ENCODE peak calls at places on chromosomes 7 and 10, in four cellular contexts. One of them, this sample, is unnamed.

GRCh38 chr10:95260397-95260881 is 30.4 kb downstream of the PDLIM1 start:
- DNase-seq in WTC11: no peak
- DNase-seq in K562: peak
- DNase-seq in HepG2: peak
- DNase-seq in this sample: no peak

GRCh38 chr7:7104971-7105370 is 77.4 kb upstream of the C1GALT1 start:
- DNase-seq in WTC11: no peak
- DNase-seq in HepG2: no peak
- DNase-seq in K562: no peak
- DNase-seq in this sample: no peak

GRCh38 chr10:80541144-80541750 is 3.5 kb downstream of the SH2D4B start:
- DNase-seq in K562: no peak
- DNase-seq in WTC11: no peak
- DNase-seq in HepG2: no peak
- DNase-seq in this sample: no peak

GRCh38 chr7:92790987-92791386 is 45.4 kb downstream of the CDK6 start:
- DNase-seq in WTC11: no peak
- DNase-seq in HepG2: no peak
- DNase-seq in K562: no peak
- DNase-seq in this sample: no peak

GRCh38 chr10:9302142-9302746 is 1247.8 kb downstream of the GATA3 start:
- DNase-seq in WTC11: no peak
- DNase-seq in K562: peak
- DNase-seq in HepG2: peak
- DNase-seq in this sample: peak

GRCh38 chr7:214410-215212 is 22.2 kb downstream of the FAM20C start:
- DNase-seq in K562: no peak
- DNase-seq in WTC11: no peak
- DNase-seq in HepG2: no peak
- DNase-seq in this sample: no peak

GRCh38 chr10:121813211-121813812 is 114.5 kb downstream of the ATE1 start:
- DNase-seq in HepG2: no peak
- DNase-seq in K562: no peak
- DNase-seq in WTC11: no peak
- DNase-seq in this sample: no peak

GRCh38 chr10:48219194-48219593 is 55.3 kb downstream of the FRMPD2 start:
- DNase-seq in WTC11: no peak
- DNase-seq in K562: no peak
- DNase-seq in HepG2: no peak
- DNase-seq in this sample: no peak

GRCh38 chr7:110841840-110842579 is 248.9 kb upstream of the LRRN3 start:
- DNase-seq in HepG2: no peak
- DNase-seq in K562: no peak
- DNase-seq in WTC11: no peak
- DNase-seq in this sample: no peak

GRCh38 chr7:157986051-157986450 is 601.6 kb downstream of the PTPRN2 start:
- DNase-seq in WTC11: no peak
- DNase-seq in K562: no peak
- DNase-seq in HepG2: no peak
- DNase-seq in this sample: no peak

GRCh38 chr10:101770331-101771215 is 5.3 kb downstream of the FGF8 start:
- DNase-seq in HepG2: no peak
- DNase-seq in K562: no peak
- DNase-seq in WTC11: no peak
- DNase-seq in this sample: no peak

GRCh38 chr7:16261100-16261499 is 160.2 kb downstream of the CRPPA start:
- DNase-seq in HepG2: no peak
- DNase-seq in K562: no peak
- DNase-seq in WTC11: no peak
- DNase-seq in this sample: no peak

GRCh38 chr7:75575488-75576112 is 83.5 kb downstream of the SPDYE5 start:
- DNase-seq in WTC11: no peak
- DNase-seq in HepG2: no peak
- DNase-seq in K562: no peak
- DNase-seq in this sample: no peak

GRCh38 chr7:130337410-130337971 is 7.1 kb upstream of the CPA5 start:
- DNase-seq in HepG2: no peak
- DNase-seq in WTC11: no peak
- DNase-seq in K562: no peak
- DNase-seq in this sample: no peak

GRCh38 chr7:1823376-1824150 is 153.5 kb downstream of the ELFN1 start:
- DNase-seq in K562: no peak
- DNase-seq in WTC11: no peak
- DNase-seq in HepG2: no peak
- DNase-seq in this sample: no peak

GRCh38 chr10:58477902-58478301 is 34.8 kb upstream of the BICC1 start:
- DNase-seq in K562: no peak
- DNase-seq in HepG2: no peak
- DNase-seq in WTC11: no peak
- DNase-seq in this sample: no peak

GRCh38 chr7:16430133-16430532 is 8.8 kb upstream of the CRPPA start:
- DNase-seq in WTC11: no peak
- DNase-seq in HepG2: no peak
- DNase-seq in K562: no peak
- DNase-seq in this sample: no peak

GRCh38 chr7:98878365-98879197 is at the start of gene TRRAP:
- DNase-seq in HepG2: peak
- DNase-seq in K562: peak
- DNase-seq in WTC11: peak
- DNase-seq in this sample: peak

GRCh38 chr7:135758531-135758932 is 9.9 kb upstream of the FAM180A start:
- DNase-seq in K562: no peak
- DNase-seq in WTC11: no peak
- DNase-seq in HepG2: no peak
- DNase-seq in this sample: no peak

GRCh38 chr7:146057958-146058357 is 58.6 kb upstream of the CNTNAP2 start:
- DNase-seq in HepG2: no peak
- DNase-seq in K562: peak
- DNase-seq in WTC11: no peak
- DNase-seq in this sample: no peak

GRCh38 chr10:59867590-59867989 is 38.8 kb downstream of the CCDC6 start:
- DNase-seq in K562: no peak
- DNase-seq in WTC11: no peak
- DNase-seq in HepG2: peak
- DNase-seq in this sample: no peak

GRCh38 chr10:125343118-125343752 is 182.9 kb upstream of the CTBP2 start:
- DNase-seq in WTC11: peak
- DNase-seq in HepG2: peak
- DNase-seq in K562: no peak
- DNase-seq in this sample: peak

DNA sequence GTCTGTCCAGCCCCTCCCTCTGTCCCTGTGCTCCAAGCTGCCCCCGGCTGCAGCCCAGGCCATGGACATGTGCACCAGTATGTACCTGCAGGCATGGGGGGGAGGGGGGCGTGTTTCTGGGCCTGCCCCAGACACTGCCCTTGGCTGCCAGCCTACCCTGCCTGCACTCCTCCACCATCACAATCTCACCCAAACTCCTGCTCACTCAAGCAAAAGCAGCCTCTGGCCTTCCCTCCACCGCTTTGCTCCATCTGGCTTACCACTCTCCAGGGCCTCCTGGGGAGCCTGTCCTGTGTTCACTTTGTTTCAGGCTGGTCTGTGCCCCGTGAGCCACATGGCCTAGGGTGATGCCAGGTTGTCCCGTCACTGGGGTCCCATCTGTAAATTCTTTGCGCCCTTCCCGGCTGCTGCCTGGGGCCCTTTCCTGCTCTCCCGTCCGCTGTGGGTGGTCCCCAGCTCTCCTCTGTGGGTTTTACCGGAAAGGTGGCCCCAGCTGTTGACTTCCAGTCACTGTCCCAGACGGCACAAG is 33.3 kb upstream of the PPIF start:
- DNase-seq in HepG2: no peak
- DNase-seq in WTC11: no peak
- DNase-seq in K562: no peak
- DNase-seq in this sample: no peak
- TF ChIP-seq ELF4 in HepG2: no peak
- TF ChIP-seq ELF4 in WTC11: no peak
- TF ChIP-seq ELF4 in K562: no peak
- TF ChIP-seq ELF4 in this sample: no peak

GRCh38 chr7:106464651-106465050 is 179.9 kb upstream of the NAMPT start:
- DNase-seq in HepG2: no peak
- DNase-seq in WTC11: no peak
- DNase-seq in K562: no peak
- DNase-seq in this sample: no peak

GRCh38 chr7:106464169-106464568 is 179.4 kb upstream of the NAMPT start:
- DNase-seq in HepG2: no peak
- DNase-seq in WTC11: no peak
- DNase-seq in K562: no peak
- DNase-seq in this sample: no peak

GRCh38 chr7:106462914-106463482 is 178.2 kb upstream of the NAMPT start:
- DNase-seq in K562: peak
- DNase-seq in WTC11: peak
- DNase-seq in HepG2: no peak
- DNase-seq in this sample: no peak

GRCh38 chr7:106466867-106467266 is 182.1 kb upstream of the NAMPT start:
- DNase-seq in K562: no peak
- DNase-seq in WTC11: no peak
- DNase-seq in HepG2: no peak
- DNase-seq in this sample: no peak

DNA sequence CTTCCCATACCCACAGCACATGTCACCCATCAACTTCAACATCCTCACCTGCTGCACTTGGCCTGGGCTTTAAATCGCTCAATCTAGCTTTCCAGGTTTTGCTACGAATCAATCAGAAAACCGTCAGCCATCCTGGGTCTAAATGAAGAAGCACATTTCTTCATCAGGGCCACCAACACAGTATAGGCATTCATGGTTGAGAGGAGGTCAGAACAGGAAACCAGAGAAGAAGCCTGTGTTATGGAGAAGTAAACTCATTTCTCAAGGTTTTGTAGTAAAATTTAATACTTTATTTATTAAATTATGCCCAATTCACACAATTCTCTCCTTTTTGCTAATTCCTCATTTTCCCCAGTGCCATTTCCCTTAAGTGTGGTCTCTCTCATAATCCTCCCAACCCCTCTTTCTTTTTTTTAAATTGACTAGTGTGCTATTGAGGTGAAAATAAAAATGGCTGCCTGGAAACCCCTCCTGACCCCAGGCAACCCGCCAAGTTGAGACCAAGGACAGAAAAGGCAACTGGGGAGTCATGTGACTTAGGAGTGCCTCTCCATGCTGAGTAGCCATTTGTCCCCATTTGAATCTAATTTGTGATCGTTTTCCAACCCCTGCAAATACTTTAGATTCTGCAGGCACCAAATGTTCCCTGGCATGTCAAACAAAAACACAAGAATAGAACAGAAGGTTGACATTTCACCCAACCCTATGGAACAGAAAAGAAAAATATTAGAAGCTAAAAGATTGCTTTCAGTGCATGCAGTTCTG is 181.1 kb upstream of the NAMPT start:
- DNase-seq in HepG2: no peak
- DNase-seq in K562: no peak
- DNase-seq in WTC11: no peak
- DNase-seq in this sample: no peak
- TF ChIP-seq ELF4 in HepG2: no peak
- TF ChIP-seq ELF4 in K562: no peak
- TF ChIP-seq ELF4 in WTC11: no peak
- TF ChIP-seq ELF4 in this sample: no peak

GRCh38 chr10:13977861-13978843 is 352.6 kb downstream of the FRMD4A start:
- DNase-seq in HepG2: no peak
- DNase-seq in K562: no peak
- DNase-seq in WTC11: no peak
- DNase-seq in this sample: no peak
- TF ChIP-seq ELF4 in HepG2: no peak
- TF ChIP-seq ELF4 in K562: no peak
- TF ChIP-seq ELF4 in WTC11: no peak
- TF ChIP-seq ELF4 in this sample: no peak

DNA sequence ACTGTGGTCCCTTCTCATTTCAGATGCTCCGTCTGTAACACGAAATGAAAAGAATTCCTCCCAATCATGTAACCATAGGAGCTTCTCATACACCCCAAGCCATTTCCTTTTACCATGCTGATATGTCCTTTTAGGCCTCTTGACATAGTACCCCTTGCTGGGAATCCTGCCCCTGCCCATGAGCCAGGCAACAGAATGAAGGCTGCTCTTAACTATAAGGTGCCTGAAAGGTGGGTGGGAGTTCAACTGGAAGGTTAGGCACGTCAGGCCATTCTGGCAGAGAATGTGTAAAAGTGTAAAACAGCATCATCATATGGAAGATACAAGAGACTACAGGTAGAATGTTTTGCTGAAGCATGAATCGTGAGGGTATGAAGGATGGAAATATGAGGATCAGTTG is 22.5 kb downstream of the IL2RA start:
- DNase-seq in K562: no peak
- DNase-seq in WTC11: no peak
- DNase-seq in HepG2: no peak
- DNase-seq in this sample: no peak
- TF ChIP-seq ELF4 in K562: no peak
- TF ChIP-seq ELF4 in WTC11: no peak
- TF ChIP-seq ELF4 in HepG2: no peak
- TF ChIP-seq ELF4 in this sample: no peak

DNA sequence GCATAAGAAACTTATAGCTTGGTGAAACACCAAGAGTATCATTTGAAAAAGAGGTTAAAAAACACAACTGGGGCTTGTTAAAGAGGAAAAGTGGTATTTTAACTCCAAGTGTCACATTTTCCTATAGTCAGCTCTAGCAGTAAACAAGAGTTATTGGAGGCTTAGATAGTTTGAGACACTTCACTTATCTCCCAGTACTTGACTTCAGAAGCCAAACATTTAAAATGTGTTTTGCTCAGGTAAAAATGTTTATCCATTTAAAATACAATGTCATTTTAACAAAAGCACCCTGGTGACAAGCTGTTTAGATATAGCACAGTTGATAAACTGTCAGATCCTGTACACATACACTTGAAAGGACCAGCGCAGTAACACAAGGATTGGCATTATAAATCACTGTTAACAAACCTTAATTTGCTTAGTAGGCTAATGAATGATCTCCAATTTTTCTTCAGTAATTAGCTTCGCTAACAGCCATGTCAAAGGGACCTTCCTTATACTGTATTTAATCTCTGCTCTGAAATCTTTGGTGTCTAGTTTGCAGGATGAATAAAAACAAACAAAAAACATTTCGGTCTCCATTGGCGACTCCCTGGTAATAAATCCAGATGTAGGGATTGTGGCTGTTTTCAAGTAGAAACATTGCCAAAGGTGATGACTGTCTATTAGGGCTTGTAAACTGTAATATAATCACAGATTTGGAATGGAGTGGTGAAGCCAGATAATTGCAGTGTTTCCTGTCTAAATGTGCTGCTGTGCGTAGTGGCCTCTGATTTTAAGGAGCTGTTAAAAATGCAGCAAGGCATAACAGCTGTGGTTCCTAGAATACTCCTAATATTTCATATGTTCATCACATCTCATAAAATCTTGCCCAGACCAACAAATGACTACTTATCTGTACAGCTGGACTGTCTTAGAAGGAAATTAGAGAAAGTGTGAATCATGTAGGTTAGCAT is 545.1 kb downstream of the AUTS2 start:
- DNase-seq in K562: no peak
- DNase-seq in HepG2: no peak
- DNase-seq in WTC11: no peak
- DNase-seq in this sample: peak
- TF ChIP-seq ELF4 in K562: no peak
- TF ChIP-seq ELF4 in HepG2: no peak
- TF ChIP-seq ELF4 in WTC11: no peak
- TF ChIP-seq ELF4 in this sample: no peak

GRCh38 chr10:93570383-93570782 is 3.9 kb downstream of the FFAR4 start:
- DNase-seq in K562: no peak
- DNase-seq in WTC11: no peak
- DNase-seq in HepG2: no peak
- DNase-seq in this sample: no peak
- TF ChIP-seq ELF4 in K562: no peak
- TF ChIP-seq ELF4 in WTC11: no peak
- TF ChIP-seq ELF4 in HepG2: no peak
- TF ChIP-seq ELF4 in this sample: no peak